ENCODE peak calls at places on chromosomes 1 and 21, in eight cellular contexts. U, E, M, D, L, P, O and W are unnamed samples.

GRCh38 chr1:4395676-4396075 is 258.7 kb upstream of the AJAP1 start:
- DNase-seq in P (no peak), U (no peak), L (no peak), D (no peak), E (no peak), O (peak; percentile 84), M (no peak), W (no peak)

GRCh38 chr1:176795929-176796328 is 333.0 kb downstream of the PAPPA2 start:
- DNase-seq in M (no peak), L (no peak), U (no peak), D (no peak), E (no peak), P (no peak), O (no peak), W (no peak)

GRCh38 chr1:222618880-222619321 is 1.0 kb downstream of the MIA3 start:
- DNase-seq in O (no peak), D (no peak), P (no peak), E (peak; percentile 50), L (peak; percentile 20), U (peak; percentile 24), M (peak; percentile 42), W (peak; percentile 26)

GRCh38 chr21:41166947-41167346 is 1.0 kb upstream of the BACE2 start:
- DNase-seq in D (no peak), U (no peak), O (no peak), M (peak; percentile 54), L (no peak), P (no peak), E (no peak), W (no peak)

GRCh38 chr1:82515650-82516049 is 714.9 kb downstream of the ADGRL2 start:
- DNase-seq in M (no peak), D (no peak), O (no peak), P (no peak), L (no peak), U (no peak), E (peak; percentile 24), W (no peak)

GRCh38 chr1:94316836-94317789 is 79.7 kb upstream of the ARHGAP29 start:
- DNase-seq in E (peak; percentile 65), M (no peak), L (no peak), D (no peak), P (no peak), U (no peak), O (no peak), W (no peak)

GRCh38 chr21:29496337-29496736 is 197.6 kb downstream of the BACH1 start:
- DNase-seq in E (no peak), P (no peak), O (no peak), L (no peak), D (no peak), U (no peak), M (no peak), W (no peak)

GRCh38 chr1:156862602-156863599 is 2.2 kb downstream of the NTRK1 start:
- DNase-seq in P (no peak), M (no peak), U (no peak), D (no peak), L (no peak), O (no peak), E (no peak), W (no peak)

GRCh38 chr1:201500670-201501120 is 6.2 kb downstream of the CSRP1 start:
- DNase-seq in P (no peak), M (peak; percentile 64), U (no peak), L (no peak), O (no peak), D (no peak), E (peak; percentile 49), W (no peak)

GRCh38 chr1:201709564-201710295 is 119.2 kb upstream of the IPO9 start:
- DNase-seq in D (peak; percentile 17), L (peak; percentile 61), O (peak; percentile 50), E (peak; percentile 76), M (peak; percentile 76), P (peak; percentile 53), U (peak; percentile 70), W (peak; percentile 67)

GRCh38 chr1:219189021-219189824 is 15.5 kb downstream of the LYPLAL1 start:
- DNase-seq in P (no peak), E (peak; percentile 78), D (no peak), M (no peak), U (no peak), L (no peak), O (no peak), W (no peak)

GRCh38 chr1:67615886-67616285 is 69.1 kb upstream of the GADD45A start:
- DNase-seq in L (no peak), E (no peak), D (no peak), P (no peak), U (no peak), O (no peak), M (no peak), W (no peak)

GRCh38 chr1:35860680-35861079 is 22.3 kb upstream of the AGO1 start:
- DNase-seq in O (no peak), L (no peak), U (no peak), D (no peak), M (no peak), P (no peak), E (no peak), W (no peak)

GRCh38 chr1:63794927-63795326 is 21.1 kb downstream of the ROR1 start:
- DNase-seq in P (no peak), E (no peak), U (no peak), O (no peak), D (no peak), L (no peak), M (no peak), W (no peak)

GRCh38 chr1:110976089-110976488 is 12.4 kb upstream of the LRIF1 start:
- DNase-seq in P (no peak), D (no peak), M (no peak), E (peak; percentile 40), O (no peak), L (no peak), U (no peak), W (no peak)

GRCh38 chr1:156365754-156366153 is 3.3 kb upstream of the RHBG start:
- DNase-seq in D (no peak), O (no peak), M (no peak), U (no peak), E (no peak), L (no peak), P (no peak), W (no peak)

GRCh38 chr1:161954466-161954865 is 69.2 kb downstream of the OLFML2B start:
- DNase-seq in M (no peak), L (no peak), P (no peak), U (no peak), O (no peak), D (no peak), E (peak; percentile 32), W (no peak)

GRCh38 chr1:47188901-47189785 is 693 bp downstream of the PDZK1IP1 start:
- DNase-seq in D (no peak), M (no peak), U (no peak), L (peak; percentile 13), E (no peak), O (no peak), P (no peak), W (no peak)

GRCh38 chr1:61119085-61119484 is 36.7 kb downstream of the NFIA start:
- DNase-seq in M (no peak), P (no peak), O (no peak), U (no peak), L (no peak), E (peak; percentile 47), D (peak; percentile 15), W (no peak)

GRCh38 chr1:193729429-193729828 is 543.0 kb upstream of the B3GALT2 start:
- DNase-seq in L (no peak), D (peak; percentile 8), M (no peak), U (no peak), O (no peak), E (no peak), P (no peak), W (no peak)

GRCh38 chr1:8962812-8963669 is 17.4 kb downstream of the CA6 start:
- DNase-seq in E (peak; percentile 63), O (no peak), P (peak; percentile 37), U (peak; percentile 64), M (peak; percentile 50), L (peak; percentile 56), D (peak; percentile 41), W (peak; percentile 56)

GRCh38 chr1:244102471-244102870 is 51.4 kb downstream of the ZBTB18 start:
- DNase-seq in O (no peak), L (no peak), P (no peak), U (no peak), D (no peak), E (no peak), M (no peak), W (no peak)

GRCh38 chr1:24379733-24380315 is 33.8 kb downstream of the STPG1 start:
- DNase-seq in L (no peak), E (peak; percentile 70), U (no peak), D (no peak), O (no peak), P (no peak), M (no peak), W (no peak)

GRCh38 chr1:192632641-192633532 is 3.1 kb upstream of the RGS13 start:
- DNase-seq in O (no peak), M (no peak), P (no peak), D (no peak), U (no peak), E (no peak), L (no peak), W (no peak)